ENCODE peak calls at places on chromosomes 13 and 19, in four cellular contexts. One of them, this sample, is unnamed.

GRCh38 chr13:44692173-44692713 is 116.1 kb upstream of the TSC22D1 start:
- DNase-seq in astrocyte: peak; percentile 25
- DNase-seq in CD4-positive, alpha-beta memory T cell: no peak
- DNase-seq in left ventricle myocardium inferior: no peak
- DNase-seq in this sample: no peak

GRCh38 chr13:38346764-38347163 is 2.9 kb upstream of the UFM1 start:
- DNase-seq in astrocyte: no peak
- DNase-seq in CD4-positive, alpha-beta memory T cell: no peak
- DNase-seq in left ventricle myocardium inferior: no peak
- DNase-seq in this sample: no peak

GRCh38 chr13:87361216-87361615 is 310.0 kb upstream of the SLITRK5 start:
- DNase-seq in astrocyte: no peak
- DNase-seq in CD4-positive, alpha-beta memory T cell: no peak
- DNase-seq in left ventricle myocardium inferior: no peak
- DNase-seq in this sample: no peak

GRCh38 chr13:108686027-108686426 is 56.6 kb downstream of the MYO16 start:
- DNase-seq in astrocyte: no peak
- DNase-seq in CD4-positive, alpha-beta memory T cell: no peak
- DNase-seq in left ventricle myocardium inferior: no peak
- DNase-seq in this sample: no peak

GRCh38 chr13:49220856-49221614 is 897 bp downstream of the MLNR start:
- DNase-seq in astrocyte: no peak
- DNase-seq in CD4-positive, alpha-beta memory T cell: peak; percentile 9
- DNase-seq in left ventricle myocardium inferior: no peak
- DNase-seq in this sample: no peak

GRCh38 chr13:37968555-37968954 is 99.0 kb upstream of the TRPC4 start:
- DNase-seq in astrocyte: no peak
- DNase-seq in CD4-positive, alpha-beta memory T cell: no peak
- DNase-seq in left ventricle myocardium inferior: no peak
- DNase-seq in this sample: no peak

GRCh38 chr13:41455725-41456419 is 1.5 kb upstream of the RGCC start:
- DNase-seq in astrocyte: no peak
- DNase-seq in CD4-positive, alpha-beta memory T cell: no peak
- DNase-seq in left ventricle myocardium inferior: no peak
- DNase-seq in this sample: no peak

GRCh38 chr13:44815507-44816074 is 173.7 kb downstream of the NUFIP1 start:
- DNase-seq in astrocyte: peak; percentile 99
- DNase-seq in CD4-positive, alpha-beta memory T cell: no peak
- DNase-seq in left ventricle myocardium inferior: no peak
- DNase-seq in this sample: no peak

GRCh38 chr13:113171250-113172125 is 13.0 kb downstream of the PROZ start:
- DNase-seq in astrocyte: no peak
- DNase-seq in CD4-positive, alpha-beta memory T cell: no peak
- DNase-seq in left ventricle myocardium inferior: no peak
- DNase-seq in this sample: no peak

GRCh38 chr13:74067818-74068217 is 66.4 kb downstream of the KLF12 start:
- DNase-seq in astrocyte: peak; percentile 52
- DNase-seq in CD4-positive, alpha-beta memory T cell: no peak
- DNase-seq in left ventricle myocardium inferior: no peak
- DNase-seq in this sample: no peak

GRCh38 chr19:55173717-55174409 is 6.2 kb downstream of the SYT5 start:
- DNase-seq in astrocyte: no peak
- DNase-seq in CD4-positive, alpha-beta memory T cell: no peak
- DNase-seq in left ventricle myocardium inferior: peak; percentile 63
- DNase-seq in this sample: no peak

GRCh38 chr19:2239771-2240770 is 3.4 kb downstream of the SF3A2 start:
- DNase-seq in astrocyte: peak; percentile 47
- DNase-seq in CD4-positive, alpha-beta memory T cell: peak; percentile 61
- DNase-seq in left ventricle myocardium inferior: no peak
- DNase-seq in this sample: no peak

GRCh38 chr13:95118541-95119324 is 182.5 kb downstream of the ABCC4 start:
- DNase-seq in astrocyte: no peak
- DNase-seq in CD4-positive, alpha-beta memory T cell: no peak
- DNase-seq in left ventricle myocardium inferior: no peak
- DNase-seq in this sample: no peak

GRCh38 chr19:49938662-49939061 is 9.4 kb upstream of the NUP62 start:
- DNase-seq in astrocyte: no peak
- DNase-seq in CD4-positive, alpha-beta memory T cell: no peak
- DNase-seq in left ventricle myocardium inferior: no peak
- DNase-seq in this sample: no peak

GRCh38 chr13:113917096-113917495 is 53.2 kb upstream of the GAS6 start:
- DNase-seq in astrocyte: no peak
- DNase-seq in CD4-positive, alpha-beta memory T cell: no peak
- DNase-seq in left ventricle myocardium inferior: no peak
- DNase-seq in this sample: no peak

GRCh38 chr13:46039421-46040036 is 13.0 kb downstream of the ZC3H13 start:
- DNase-seq in astrocyte: no peak
- DNase-seq in CD4-positive, alpha-beta memory T cell: no peak
- DNase-seq in left ventricle myocardium inferior: no peak
- DNase-seq in this sample: no peak

DNA sequence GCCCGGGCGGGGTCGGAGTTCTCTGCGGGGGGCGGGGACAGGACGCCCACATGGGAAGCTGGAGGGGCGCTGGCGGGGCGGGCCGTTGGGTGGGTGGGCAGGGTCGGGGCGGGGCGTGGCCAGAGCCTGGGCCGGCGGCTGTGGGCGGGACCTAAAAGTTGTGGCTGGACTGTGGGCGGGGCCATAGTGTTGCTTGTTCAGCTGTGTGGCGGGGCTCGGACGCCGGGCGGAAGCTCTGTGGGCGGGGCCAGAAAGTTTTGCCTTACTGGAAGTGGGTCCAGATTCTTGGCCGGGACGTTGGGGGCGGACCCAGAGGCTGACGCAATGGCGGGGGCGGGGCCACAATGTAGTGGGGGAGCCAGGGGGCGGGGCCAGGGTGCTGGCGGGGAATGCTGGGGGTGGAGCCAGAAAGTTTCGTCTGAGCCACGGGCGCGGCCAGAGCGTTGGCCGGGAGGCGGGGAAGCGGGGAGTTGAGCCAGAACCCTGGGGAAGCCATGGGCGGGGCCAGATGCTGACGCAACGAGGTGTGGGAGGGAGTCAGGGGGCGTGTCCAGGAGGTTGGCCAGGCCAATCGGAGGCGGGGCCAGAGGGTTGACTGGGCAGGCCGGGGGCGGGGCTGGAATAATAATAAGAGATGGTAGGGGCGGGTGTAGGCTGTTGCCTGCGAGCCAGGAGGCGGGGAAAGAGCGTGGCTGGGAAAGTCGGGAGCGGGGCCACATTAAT is 524 bp downstream of the CCDC9 start:
- DNase-seq in astrocyte: peak; percentile 90
- DNase-seq in CD4-positive, alpha-beta memory T cell: peak; percentile 97
- DNase-seq in left ventricle myocardium inferior: peak; percentile 100
- DNase-seq in this sample: peak; percentile 100
- H3K27ac ChIP-seq in astrocyte: peak overlapping the region; percentile 94
- H3K27ac ChIP-seq in CD4-positive, alpha-beta memory T cell: peak overlapping the region; percentile 76
- H3K27ac ChIP-seq in left ventricle myocardium inferior: peak overlapping the region; percentile 96
- H3K27ac ChIP-seq in this sample: peak overlapping the region; percentile 90

GRCh38 chr19:19062454-19063182 is 1.2 kb upstream of the SLC25A42 start:
- DNase-seq in astrocyte: peak; percentile 41
- DNase-seq in CD4-positive, alpha-beta memory T cell: no peak
- DNase-seq in left ventricle myocardium inferior: no peak
- DNase-seq in this sample: no peak
- H3K27ac ChIP-seq in astrocyte: no peak overlapping the region
- H3K27ac ChIP-seq in CD4-positive, alpha-beta memory T cell: peak overlapping the region; percentile 57
- H3K27ac ChIP-seq in left ventricle myocardium inferior: peak overlapping the region; percentile 94
- H3K27ac ChIP-seq in this sample: peak overlapping the region; percentile 87

GRCh38 chr19:7489609-7490044 is 792 bp upstream of the PEX11G start:
- DNase-seq in astrocyte: no peak
- DNase-seq in CD4-positive, alpha-beta memory T cell: no peak
- DNase-seq in left ventricle myocardium inferior: no peak
- DNase-seq in this sample: no peak

GRCh38 chr19:7497292-7497691 is 8.5 kb upstream of the PEX11G start:
- DNase-seq in astrocyte: no peak
- DNase-seq in CD4-positive, alpha-beta memory T cell: no peak
- DNase-seq in left ventricle myocardium inferior: no peak
- DNase-seq in this sample: no peak

GRCh38 chr19:7488736-7489353 is at the start of gene PEX11G:
- DNase-seq in astrocyte: peak; percentile 72
- DNase-seq in CD4-positive, alpha-beta memory T cell: peak; percentile 87
- DNase-seq in left ventricle myocardium inferior: peak; percentile 93
- DNase-seq in this sample: peak; percentile 95

GRCh38 chr19:7492142-7493055 is 3.6 kb upstream of the PEX11G start:
- DNase-seq in astrocyte: no peak
- DNase-seq in CD4-positive, alpha-beta memory T cell: peak; percentile 41
- DNase-seq in left ventricle myocardium inferior: no peak
- DNase-seq in this sample: no peak

GRCh38 chr19:7494416-7495098 is 5.7 kb upstream of the PEX11G start:
- DNase-seq in astrocyte: no peak
- DNase-seq in CD4-positive, alpha-beta memory T cell: no peak
- DNase-seq in left ventricle myocardium inferior: peak; percentile 48
- DNase-seq in this sample: peak; percentile 85
- H3K27ac ChIP-seq in astrocyte: no peak overlapping the region
- H3K27ac ChIP-seq in CD4-positive, alpha-beta memory T cell: no peak overlapping the region
- H3K27ac ChIP-seq in left ventricle myocardium inferior: peak overlapping the region; percentile 83
- H3K27ac ChIP-seq in this sample: peak overlapping the region; percentile 60

GRCh38 chr19:5444431-5444830 is 10.8 kb upstream of the ZNRF4 start:
- DNase-seq in astrocyte: no peak
- DNase-seq in CD4-positive, alpha-beta memory T cell: no peak
- DNase-seq in left ventricle myocardium inferior: no peak
- DNase-seq in this sample: no peak
- H3K27ac ChIP-seq in astrocyte: no peak overlapping the region
- H3K27ac ChIP-seq in CD4-positive, alpha-beta memory T cell: no peak overlapping the region
- H3K27ac ChIP-seq in left ventricle myocardium inferior: no peak overlapping the region
- H3K27ac ChIP-seq in this sample: no peak overlapping the region

GRCh38 chr19:18435848-18436631 is 1.9 kb downstream of the ISYNA1 start:
- DNase-seq in astrocyte: no peak
- DNase-seq in CD4-positive, alpha-beta memory T cell: no peak
- DNase-seq in left ventricle myocardium inferior: no peak
- DNase-seq in this sample: no peak
- H3K27ac ChIP-seq in astrocyte: no peak overlapping the region
- H3K27ac ChIP-seq in CD4-positive, alpha-beta memory T cell: peak overlapping the region; percentile 26
- H3K27ac ChIP-seq in left ventricle myocardium inferior: peak overlapping the region; percentile 86
- H3K27ac ChIP-seq in this sample: peak overlapping the region; percentile 63

DNA sequence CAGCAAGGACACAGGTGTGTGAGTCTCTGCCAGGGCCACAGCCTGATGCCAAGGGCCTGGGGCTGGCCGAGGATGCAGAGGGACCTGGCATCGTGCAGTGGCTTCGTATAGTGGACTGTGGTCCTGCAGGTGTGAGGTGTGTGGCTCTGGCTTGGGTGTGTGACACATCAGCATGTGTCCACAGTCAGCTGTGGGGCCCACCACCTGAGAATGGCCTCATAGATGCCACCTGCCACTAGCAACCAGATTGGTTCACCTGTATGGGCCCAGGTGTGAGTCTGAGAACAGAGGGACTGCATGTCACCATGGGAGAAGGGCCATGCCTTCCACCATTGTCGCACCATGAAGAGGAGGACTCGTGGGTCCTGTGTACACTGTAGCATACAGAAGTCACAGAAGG is 2.4 kb downstream of the PPP1R14A start:
- DNase-seq in astrocyte: no peak
- DNase-seq in CD4-positive, alpha-beta memory T cell: no peak
- DNase-seq in left ventricle myocardium inferior: no peak
- DNase-seq in this sample: no peak
- H3K27ac ChIP-seq in astrocyte: no peak overlapping the region
- H3K27ac ChIP-seq in CD4-positive, alpha-beta memory T cell: no peak overlapping the region
- H3K27ac ChIP-seq in left ventricle myocardium inferior: peak overlapping the region; percentile 95
- H3K27ac ChIP-seq in this sample: peak overlapping the region; percentile 94

DNA sequence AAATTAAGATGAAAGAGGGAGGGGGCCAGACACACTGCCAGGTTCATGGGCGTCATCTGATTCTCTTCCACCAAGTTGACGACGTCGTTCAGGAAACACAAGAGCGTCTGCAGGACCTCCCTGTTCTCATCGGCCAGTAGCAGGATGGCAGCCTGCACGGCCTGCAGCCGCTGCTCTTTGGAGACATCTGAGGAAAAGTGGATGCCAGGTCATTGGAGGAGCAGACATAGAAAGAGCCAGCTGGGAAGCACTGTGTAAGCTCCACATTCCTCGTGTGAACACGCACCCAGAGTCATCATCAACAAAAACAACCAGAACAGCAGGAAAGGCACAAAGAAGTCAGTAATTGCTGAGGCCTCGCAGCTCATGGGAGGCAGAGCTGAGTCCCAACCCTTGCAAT is 96.5 kb downstream of the KL start:
- DNase-seq in astrocyte: no peak
- DNase-seq in CD4-positive, alpha-beta memory T cell: no peak
- DNase-seq in left ventricle myocardium inferior: no peak
- DNase-seq in this sample: no peak
- H3K27ac ChIP-seq in astrocyte: peak overlapping the region; percentile 74
- H3K27ac ChIP-seq in CD4-positive, alpha-beta memory T cell: no peak overlapping the region
- H3K27ac ChIP-seq in left ventricle myocardium inferior: peak overlapping the region; percentile 73
- H3K27ac ChIP-seq in this sample: peak overlapping the region; percentile 83

This sample was measured in sigmoid colon.